ENCODE peak calls at places on chromosomes 11 and 22, in four cellular contexts. Y, K, C and U are unnamed samples.

GRCh38 chr11:1109918-1110705 is 35.4 kb downstream of the MUC2 start:
- DNase-seq in K (no peak), Y (no peak), C (no peak), U (no peak)

GRCh38 chr11:128686745-128687177 is 7.1 kb upstream of the FLI1 start:
- DNase-seq in K (peak; percentile 71), Y (no peak), C (peak; percentile 72), U (no peak)

GRCh38 chr22:44371741-44372525 is 59.2 kb upstream of the SHISAL1 start:
- DNase-seq in Y (no peak), C (no peak), K (no peak), U (no peak)

GRCh38 chr11:61602775-61603569 is 22.1 kb upstream of the SYT7 start:
- DNase-seq in Y (peak; percentile 55), K (peak; percentile 99), C (no peak), U (no peak)

GRCh38 chr11:20131744-20132666 is 28.3 kb downstream of the DBX1 start:
- DNase-seq in Y (peak; percentile 57), C (peak; percentile 60), K (peak; percentile 84), U (no peak)

GRCh38 chr11:79160786-79161403 is 279.9 kb downstream of the TENM4 start:
- DNase-seq in Y (no peak), C (no peak), K (peak; percentile 77), U (no peak)

GRCh38 chr11:63961608-63962412 is 12.6 kb upstream of the COX8A start:
- DNase-seq in C (no peak), K (peak; percentile 77), Y (no peak), U (no peak)

GRCh38 chr11:106708348-106708747 is 309.9 kb downstream of the GUCY1A2 start:
- DNase-seq in K (no peak), C (no peak), Y (no peak), U (no peak)

GRCh38 chr22:45891996-45892621 is 84.9 kb downstream of the WNT7B start:
- DNase-seq in C (no peak), K (no peak), Y (no peak), U (no peak)

GRCh38 chr11:66313321-66314185 is 3.3 kb downstream of the CD248 start:
- DNase-seq in K (peak; percentile 76), Y (no peak), C (no peak), U (no peak)

GRCh38 chr11:135006800-135007199 is 594.8 kb upstream of the B3GAT1 start:
- DNase-seq in Y (no peak), K (no peak), C (no peak), U (no peak)

GRCh38 chr11:119011476-119011875 is 6.7 kb downstream of the RPS25 start:
- DNase-seq in C (no peak), K (no peak), Y (no peak), U (no peak)

GRCh38 chr11:65357856-65358356 is 3.4 kb downstream of the TIGD3 start:
- DNase-seq in C (no peak), Y (no peak), K (no peak), U (no peak)

GRCh38 chr11:74412733-74413359 is 14.6 kb upstream of the PGM2L1 start:
- DNase-seq in K (no peak), C (no peak), Y (no peak), U (no peak)

GRCh38 chr11:95556342-95557151 is 233.0 kb downstream of the FAM76B start:
- DNase-seq in C (no peak), K (peak; percentile 80), Y (no peak), U (no peak)

GRCh38 chr22:29117799-29118477 is 45.1 kb downstream of the KREMEN1 start:
- DNase-seq in K (peak; percentile 79), C (no peak), Y (no peak), U (no peak)

GRCh38 chr11:91946397-91947090 is 278.1 kb upstream of the FAT3 start:
- DNase-seq in Y (no peak), K (peak; percentile 10), C (no peak), U (peak; percentile 17)

GRCh38 chr11:76666408-76666807 is 4.1 kb downstream of the LRRC32 start:
- DNase-seq in Y (no peak), C (no peak), K (no peak), U (no peak)

GRCh38 chr11:131460931-131461330 is 90.5 kb downstream of the NTM start:
- DNase-seq in Y (no peak), C (no peak), K (no peak), U (no peak)

GRCh38 chr11:26465270-26465669 is 106.8 kb downstream of the MUC15 start:
- DNase-seq in Y (no peak), K (no peak), C (no peak), U (no peak)

GRCh38 chr11:77003954-77004353 is 30.2 kb upstream of the B3GNT6 start:
- DNase-seq in K (peak; percentile 28), Y (no peak), C (no peak), U (no peak)

GRCh38 chr11:22342599-22343138 is 4.5 kb downstream of the SLC17A6 start:
- DNase-seq in C (no peak), K (no peak), Y (no peak), U (no peak)

GRCh38 chr11:64846998-64847666 is 2.7 kb upstream of the CDC42BPG start:
- DNase-seq in Y (peak; percentile 95), K (peak; percentile 95), C (peak; percentile 97), U (peak; percentile 63)

GRCh38 chr22:30606455-30607299 is at the start of gene TCN2:
- DNase-seq in Y (peak; percentile 53), K (peak; percentile 91), C (peak; percentile 60), U (no peak)

GRCh38 chr22:42262964-42263363 is 7.5 kb downstream of the TCF20 start:
- DNase-seq in Y (no peak), K (no peak), C (no peak), U (no peak)

GRCh38 chr11:109405671-109406070 is 16.3 kb upstream of the C11orf87 start:
- DNase-seq in C (no peak), K (peak; percentile 67), Y (no peak), U (no peak)

GRCh38 chr22:39490135-39490798 is 11.8 kb upstream of the MIEF1 start:
- DNase-seq in Y (peak; percentile 68), K (peak; percentile 84), C (peak; percentile 76), U (peak; percentile 67)

DNA sequence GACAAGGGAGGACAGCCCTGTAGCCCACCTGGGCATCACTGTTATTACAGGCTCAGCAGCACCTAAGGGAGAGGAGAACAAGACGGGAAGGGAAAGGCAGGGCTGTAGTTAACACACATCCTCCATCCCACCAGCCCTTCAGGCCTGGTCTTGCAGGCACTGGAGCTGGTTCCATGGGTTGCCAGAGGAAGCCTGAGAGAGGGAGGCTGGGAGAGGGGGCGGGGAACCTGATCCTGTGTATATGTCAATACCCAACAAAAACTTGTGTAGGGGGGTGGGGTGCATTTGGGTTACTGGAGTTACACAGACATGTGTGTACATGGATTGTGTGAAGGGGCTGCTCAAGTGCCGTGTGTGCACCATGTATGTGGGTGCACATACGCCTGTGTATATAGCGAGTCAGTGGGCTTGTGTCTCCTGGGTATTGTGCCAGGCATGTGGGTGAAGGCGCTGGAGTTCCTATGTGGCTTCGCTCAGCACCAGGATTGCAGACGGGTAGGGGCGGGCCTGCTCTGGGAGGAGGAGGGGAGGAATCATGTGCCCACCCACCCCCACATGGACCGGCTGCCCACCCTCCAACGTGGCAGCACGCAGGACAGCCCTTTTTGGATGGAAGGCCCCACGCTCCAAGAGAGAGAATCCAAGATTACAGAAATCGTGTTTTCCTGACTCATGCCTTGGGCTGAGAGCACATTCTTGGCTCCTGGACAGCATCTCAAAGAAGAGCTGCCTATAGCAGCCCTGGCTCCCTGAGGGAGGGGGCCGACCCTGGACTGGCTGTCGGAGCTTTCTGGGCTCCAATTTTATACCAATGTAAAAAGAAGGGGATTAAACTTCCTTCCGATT is 4.2 kb upstream of the SERPINH1 start:
- DNase-seq in Y (no peak), K (peak; percentile 95), C (no peak), U (no peak)
- H3K4me3 ChIP-seq in Y (no peak overlapping the region), K (peak overlapping the region; percentile 24), C (no peak overlapping the region), U (no peak overlapping the region)

GRCh38 chr11:11157201-11157600 is 195.8 kb downstream of the CSNK2A3 start:
- DNase-seq in Y (no peak), K (peak; percentile 32), C (peak; percentile 77), U (no peak)
- TF ChIP-seq CTCF in Y (peak; percentile 31), K (peak; percentile 61), C (peak; percentile 61), U (peak; percentile 54)

DNA sequence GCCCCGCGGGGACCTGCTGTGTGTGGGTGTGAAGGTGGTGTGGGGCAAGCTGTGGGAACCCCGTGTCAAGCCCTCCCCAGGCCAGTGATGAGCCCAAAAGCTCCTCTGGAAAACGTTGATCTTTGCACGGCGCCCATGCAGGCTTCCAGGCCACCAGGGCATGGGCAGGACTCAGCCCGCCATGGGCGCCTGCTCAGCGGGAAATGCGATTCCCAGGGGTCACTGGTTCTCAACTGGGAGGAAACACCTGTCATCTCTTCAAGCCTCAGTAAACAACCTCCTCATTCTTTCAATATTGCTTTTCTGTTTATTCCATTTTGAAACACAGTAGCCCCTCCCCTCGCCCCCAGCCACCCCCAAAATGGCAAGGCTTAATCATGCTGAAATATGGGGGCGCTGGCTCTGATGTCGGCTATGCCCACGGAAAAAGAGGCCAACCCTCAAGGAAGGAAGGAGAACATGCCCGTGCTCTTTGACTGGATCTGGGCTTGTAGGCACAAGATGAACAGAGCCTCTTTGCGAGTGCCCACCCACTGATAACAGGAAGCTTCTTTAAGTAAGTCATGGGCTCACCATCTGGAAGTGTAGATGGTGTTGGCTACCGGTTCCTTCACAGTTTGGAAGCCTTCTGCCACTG is 543 bp upstream of the POU2AF1 start:
- DNase-seq in K (no peak), C (no peak), Y (no peak), U (no peak)
- H3K4me3 ChIP-seq in K (no peak overlapping the region), C (peak overlapping the region; percentile 45), Y (no peak overlapping the region), U (no peak overlapping the region)

GRCh38 chr11:117950999-117951961 is 22.1 kb upstream of the TMPRSS13 start:
- DNase-seq in Y (no peak), C (peak; percentile 76), K (no peak), U (no peak)

GRCh38 chr11:117946842-117947526 is 17.8 kb upstream of the TMPRSS13 start:
- DNase-seq in C (peak; percentile 93), Y (peak; percentile 84), K (peak; percentile 95), U (peak; percentile 40)

GRCh38 chr11:117953029-117953671 is 23.9 kb upstream of the TMPRSS13 start:
- DNase-seq in Y (no peak), C (no peak), K (no peak), U (no peak)

GRCh38 chr11:117949062-117949461 is 19.9 kb upstream of the TMPRSS13 start:
- DNase-seq in C (no peak), K (no peak), Y (no peak), U (no peak)

DNA sequence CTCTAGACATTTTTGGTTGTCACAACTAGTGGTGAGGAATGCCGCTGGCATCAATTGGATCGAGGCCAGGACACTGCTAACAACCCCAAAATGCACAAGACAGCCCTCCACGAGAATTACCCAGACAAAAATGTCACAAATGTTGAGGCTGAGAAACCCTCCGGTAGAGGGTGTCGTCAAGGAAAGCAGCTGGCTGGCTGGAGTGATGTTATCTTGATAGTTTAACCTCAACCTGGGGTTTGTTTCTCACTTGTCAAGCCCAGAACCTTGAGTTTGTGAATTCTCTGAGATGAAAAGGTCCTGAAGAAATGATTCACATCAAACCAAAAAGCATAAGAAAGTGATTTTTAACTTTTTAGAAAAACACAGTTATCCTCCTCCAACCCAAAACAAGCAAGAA is 21.1 kb upstream of the TMPRSS13 start:
- DNase-seq in C (peak; percentile 81), K (peak; percentile 18), Y (no peak), U (no peak)
- TF ChIP-seq CTCF in C (peak; percentile 42), K (no peak), Y (no peak), U (peak; percentile 31)

DNA sequence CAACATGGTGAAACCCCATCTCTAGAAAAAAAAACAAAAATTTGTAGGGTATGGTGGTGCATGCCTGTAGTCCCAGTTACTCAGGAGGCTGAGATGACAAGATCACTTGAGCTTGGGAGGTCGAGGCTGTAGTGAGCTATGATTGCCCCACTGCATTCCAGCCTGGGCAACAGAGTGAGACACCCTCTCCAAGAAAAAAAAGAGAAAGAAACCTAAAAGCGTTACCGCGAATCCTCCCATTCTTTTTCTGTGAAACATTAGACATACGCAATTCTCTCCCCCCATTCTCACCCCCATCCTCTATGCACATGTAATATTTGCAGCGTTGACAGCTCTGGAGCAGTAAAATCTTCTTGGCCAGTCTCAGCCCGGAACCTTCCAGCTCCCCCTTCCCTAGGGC is 2.1 kb downstream of the LRP4 start:
- DNase-seq in Y (no peak), C (no peak), K (no peak), U (no peak)
- H3K4me3 ChIP-seq in Y (no peak overlapping the region), C (no peak overlapping the region), K (peak overlapping the region; percentile 51), U (no peak overlapping the region)